ENCODE peak calls at places on chromosomes 5 and 9, in six cellular contexts. Q is HepG2; K is MM.1S; Z is sigmoid colon; W is lower lobe of right lung; C is CD8-positive, alpha-beta T cell. L is an unnamed sample.
A peak's percentile ranks its signal among the peaks of the same experiment; 100 is the strongest.

GRCh38 chr9:447230-448025 is 232.8 kb downstream of the DOCK8 start:
- DNase-seq in K (peak; percentile 92), W (no peak), Q (no peak), Z (no peak), C (peak; percentile 78), L (peak; percentile 20)

GRCh38 chr5:112594060-112594850 is 143.4 kb upstream of the APC start:
- DNase-seq in W (no peak), Z (no peak), K (no peak), C (no peak), Q (no peak), L (no peak)

GRCh38 chr9:37353791-37354190 is 68.7 kb upstream of the GRHPR start:
- DNase-seq in Q (no peak), C (no peak), Z (no peak), K (no peak), W (no peak), L (no peak)

GRCh38 chr9:115254781-115255180 is 136.8 kb upstream of the TNC start:
- DNase-seq in Q (no peak), K (no peak), C (no peak), Z (peak; percentile 72), W (no peak), L (no peak)

GRCh38 chr9:123157216-123157615 is 111.2 kb downstream of the STRBP start:
- DNase-seq in K (no peak), Q (no peak), C (no peak), Z (no peak), W (no peak), L (no peak)

GRCh38 chr5:15233566-15233965 is 266.4 kb upstream of the FBXL7 start:
- DNase-seq in W (no peak), Z (no peak), Q (no peak), C (no peak), K (no peak), L (no peak)

GRCh38 chr5:125698420-125698819 is 724.8 kb upstream of the GRAMD2B start:
- DNase-seq in W (no peak), C (no peak), Z (no peak), K (no peak), Q (no peak), L (no peak)

GRCh38 chr5:73373814-73374510 is 74.6 kb downstream of the FOXD1 start:
- DNase-seq in C (no peak), Z (no peak), Q (no peak), K (no peak), W (no peak), L (no peak)

GRCh38 chr5:35009657-35010056 is 38.1 kb downstream of the AGXT2 start:
- DNase-seq in W (no peak), Q (no peak), K (no peak), C (no peak), Z (no peak), L (no peak)

GRCh38 chr5:137995747-137996123 is 37.1 kb downstream of the FAM13B start:
- DNase-seq in W (no peak), C (no peak), Q (no peak), Z (no peak), K (no peak), L (no peak)

GRCh38 chr5:56471707-56472106 is 238.6 kb upstream of the ANKRD55 start:
- DNase-seq in Z (no peak), Q (peak; percentile 35), W (no peak), K (no peak), C (no peak), L (no peak)

GRCh38 chr5:34529581-34530331 is 126.4 kb upstream of the RAI14 start:
- DNase-seq in K (no peak), Z (peak; percentile 76), C (no peak), W (no peak), Q (no peak), L (no peak)

GRCh38 chr9:70043689-70044449 is at the start of gene MAMDC2:
- DNase-seq in W (peak; percentile 53), Z (peak; percentile 91), K (peak; percentile 33), C (no peak), Q (no peak), L (no peak)

GRCh38 chr5:160213537-160213936 is 15.8 kb upstream of the FABP6 start:
- DNase-seq in W (no peak), Z (no peak), C (no peak), K (peak; percentile 71), Q (no peak), L (no peak)

GRCh38 chr5:148776780-148777179 is 49.6 kb upstream of the ADRB2 start:
- DNase-seq in C (no peak), Q (no peak), W (no peak), Z (no peak), K (no peak), L (peak; percentile 33)

GRCh38 chr5:9196403-9197224 is 349.3 kb downstream of the SEMA5A start:
- DNase-seq in W (no peak), K (no peak), C (no peak), Z (no peak), Q (no peak), L (no peak)

GRCh38 chr5:73412597-73412988 is 36.0 kb downstream of the FOXD1 start:
- DNase-seq in Z (no peak), C (no peak), K (no peak), Q (no peak), W (no peak), L (no peak)

GRCh38 chr9:71783120-71783523 is 14.8 kb upstream of the CEMIP2 start:
- DNase-seq in C (peak; percentile 89), Q (peak; percentile 45), Z (no peak), W (peak; percentile 52), K (no peak), L (no peak)

GRCh38 chr5:72611111-72611724 is 104.0 kb upstream of the ZNF366 start:
- DNase-seq in W (peak; percentile 81), K (peak; percentile 51), C (peak; percentile 55), Z (peak; percentile 88), Q (peak; percentile 43), L (no peak)

GRCh38 chr5:141951341-141951781 is 6.6 kb downstream of the PCDH12 start:
- DNase-seq in Z (no peak), W (no peak), K (no peak), Q (no peak), C (peak; percentile 58), L (no peak)

GRCh38 chr5:17178316-17178715 is 39.1 kb upstream of the BASP1 start:
- DNase-seq in Q (no peak), K (no peak), C (no peak), Z (no peak), W (no peak), L (no peak)

GRCh38 chr5:41223962-41224361 is 10.6 kb upstream of the C6 start:
- DNase-seq in C (no peak), W (no peak), K (no peak), Q (no peak), Z (no peak), L (no peak)

GRCh38 chr5:41270423-41271251 is 57.3 kb upstream of the C6 start:
- DNase-seq in Q (peak; percentile 43), Z (peak; percentile 71), W (no peak), K (peak; percentile 54), C (no peak), L (peak; percentile 27)

GRCh38 chr9:75589497-75589896 is 301.0 kb upstream of the PCSK5 start:
- DNase-seq in C (no peak), Q (no peak), W (no peak), Z (no peak), K (no peak), L (no peak)

GRCh38 chr9:75593920-75594319 is 296.6 kb upstream of the PCSK5 start:
- DNase-seq in W (no peak), C (no peak), Q (no peak), Z (no peak), K (no peak), L (no peak)

GRCh38 chr9:75582870-75583269 is 307.6 kb upstream of the PCSK5 start:
- DNase-seq in Z (no peak), K (no peak), W (no peak), Q (no peak), C (no peak), L (no peak)

GRCh38 chr9:75591972-75592371 is 298.5 kb upstream of the PCSK5 start:
- DNase-seq in C (no peak), Q (no peak), K (no peak), W (no peak), Z (no peak), L (no peak)

GRCh38 chr9:75588808-75589207 is 301.7 kb upstream of the PCSK5 start:
- DNase-seq in W (no peak), Z (no peak), C (no peak), K (no peak), Q (no peak), L (no peak)
- TF ChIP-seq CTCF in W (peak; percentile 26), Z (no peak), C (no peak), K (peak; percentile 36), Q (no peak), L (no peak)

GRCh38 chr9:134374301-134375010 is 48.2 kb downstream of the RXRA start:
- DNase-seq in Z (peak; percentile 83), Q (no peak), W (peak; percentile 81), C (no peak), K (no peak), L (no peak)
- H3K4me3 ChIP-seq in Z (no peak overlapping the region), Q (no peak overlapping the region), W (peak overlapping the region; percentile 40), C (no peak overlapping the region), K (no peak overlapping the region), L (no peak overlapping the region)

GRCh38 chr5:38497946-38498345 is 58.5 kb downstream of the LIFR start:
- DNase-seq in C (no peak), Z (no peak), Q (peak; percentile 27), W (no peak), K (no peak), L (no peak)
- TF ChIP-seq CTCF in C (no peak), Z (no peak), Q (peak; percentile 59), W (no peak), K (peak; percentile 3), L (peak; percentile 22)

GRCh38 chr9:134627417-134628353 is 13.9 kb upstream of the COL5A1 start:
- DNase-seq in Q (no peak), C (no peak), W (no peak), K (no peak), Z (peak; percentile 61), L (no peak)

GRCh38 chr9:134626576-134627416 is 14.8 kb upstream of the COL5A1 start:
- DNase-seq in W (no peak), C (no peak), Z (peak; percentile 50), K (no peak), Q (no peak), L (no peak)

GRCh38 chr9:134624827-134625181 is 16.8 kb upstream of the COL5A1 start:
- DNase-seq in C (no peak), K (no peak), Q (no peak), Z (peak; percentile 50), W (no peak), L (peak; percentile 86)

GRCh38 chr9:134625361-134626140 is 16.1 kb upstream of the COL5A1 start:
- DNase-seq in Q (no peak), K (no peak), C (no peak), Z (no peak), W (peak; percentile 24), L (no peak)

DNA sequence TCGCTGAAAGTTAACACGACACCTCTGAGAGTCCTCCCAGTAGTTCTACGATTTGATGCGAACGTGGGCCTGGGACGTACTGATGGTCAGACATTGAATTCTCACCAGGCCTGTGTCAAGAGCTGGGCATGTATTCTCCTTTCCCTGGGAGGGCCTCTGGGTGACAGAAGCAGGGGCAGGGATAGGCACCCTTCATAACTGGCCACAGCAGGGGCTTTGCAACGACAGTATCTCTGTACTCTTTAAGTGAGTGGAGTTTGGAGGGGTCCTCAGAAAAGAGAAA is 15.5 kb upstream of the COL5A1 start:
- DNase-seq in Z (no peak), C (no peak), Q (no peak), W (peak; percentile 23), K (no peak), L (no peak)
- H3K4me3 ChIP-seq in Z (no peak overlapping the region), C (no peak overlapping the region), Q (no peak overlapping the region), W (no peak overlapping the region), K (no peak overlapping the region), L (no peak overlapping the region)

L was measured in BJ.